ENCODE peak calls at places on chromosomes 4 and X, in four cellular contexts. One of them, this sample, is unnamed.

GRCh38 chr4:83738895-83739294 is 203.0 kb downstream of the GPAT3 start:
- DNase-seq in PC-9: no peak
- DNase-seq in AG09319: no peak
- DNase-seq in kidney epithelial cell: no peak
- DNase-seq in this sample: no peak

GRCh38 chr4:176780995-176781738 is 11.6 kb downstream of the VEGFC start:
- DNase-seq in AG09319: no peak
- DNase-seq in kidney epithelial cell: no peak
- DNase-seq in PC-9: no peak
- DNase-seq in this sample: no peak

GRCh38 chrX:143781103-143781502 is 60.6 kb upstream of the SPANXN2 start:
- DNase-seq in kidney epithelial cell: peak
- DNase-seq in AG09319: no peak
- DNase-seq in PC-9: peak
- DNase-seq in this sample: no peak

GRCh38 chrX:48919947-48920712 is 1.3 kb upstream of the PIM2 start:
- DNase-seq in kidney epithelial cell: no peak
- DNase-seq in AG09319: no peak
- DNase-seq in PC-9: no peak
- DNase-seq in this sample: no peak

GRCh38 chrX:45068555-45068954 is 132.1 kb downstream of the DIPK2B start:
- DNase-seq in PC-9: no peak
- DNase-seq in kidney epithelial cell: no peak
- DNase-seq in AG09319: no peak
- DNase-seq in this sample: no peak

GRCh38 chr4:62288803-62289541 is 1088.8 kb downstream of the ADGRL3 start:
- DNase-seq in PC-9: no peak
- DNase-seq in kidney epithelial cell: no peak
- DNase-seq in AG09319: no peak
- DNase-seq in this sample: no peak

GRCh38 chr4:149785686-149786431 is 29.8 kb downstream of the IQCM start:
- DNase-seq in AG09319: peak
- DNase-seq in kidney epithelial cell: no peak
- DNase-seq in PC-9: no peak
- DNase-seq in this sample: peak

GRCh38 chrX:6053126-6053625 is 175.5 kb downstream of the NLGN4X start:
- DNase-seq in PC-9: no peak
- DNase-seq in AG09319: no peak
- DNase-seq in kidney epithelial cell: no peak
- DNase-seq in this sample: no peak

GRCh38 chr4:151169900-151170299 is 70.5 kb downstream of the RPS3A start:
- DNase-seq in AG09319: no peak
- DNase-seq in PC-9: no peak
- DNase-seq in kidney epithelial cell: no peak
- DNase-seq in this sample: no peak

GRCh38 chrX:66200855-66201795 is 37.1 kb downstream of the HEPH start:
- DNase-seq in AG09319: no peak
- DNase-seq in PC-9: no peak
- DNase-seq in kidney epithelial cell: no peak
- DNase-seq in this sample: peak

GRCh38 chr4:153465583-153465921 is 608 bp upstream of the TMEM131L start:
- DNase-seq in PC-9: peak
- DNase-seq in kidney epithelial cell: no peak
- DNase-seq in AG09319: no peak
- DNase-seq in this sample: no peak

GRCh38 chr4:155005395-155006087 is 202.9 kb upstream of the NPY2R start:
- DNase-seq in AG09319: no peak
- DNase-seq in kidney epithelial cell: peak
- DNase-seq in PC-9: no peak
- DNase-seq in this sample: no peak

GRCh38 chrX:16658284-16658683 is 8.3 kb downstream of the S100G start:
- DNase-seq in AG09319: no peak
- DNase-seq in kidney epithelial cell: no peak
- DNase-seq in PC-9: no peak
- DNase-seq in this sample: no peak

GRCh38 chrX:18424482-18425198 is 768 bp upstream of the CDKL5 start:
- DNase-seq in PC-9: no peak
- DNase-seq in kidney epithelial cell: no peak
- DNase-seq in AG09319: no peak
- DNase-seq in this sample: no peak

GRCh38 chr4:162347492-162348213 is 183.9 kb upstream of the FSTL5 start:
- DNase-seq in AG09319: no peak
- DNase-seq in kidney epithelial cell: no peak
- DNase-seq in PC-9: no peak
- DNase-seq in this sample: no peak

GRCh38 chr4:119971763-119972162 is 94.9 kb downstream of the MAD2L1 start:
- DNase-seq in kidney epithelial cell: no peak
- DNase-seq in PC-9: no peak
- DNase-seq in AG09319: no peak
- DNase-seq in this sample: no peak

GRCh38 chr4:97867557-97868091 is 275.7 kb downstream of the STPG2 start:
- DNase-seq in kidney epithelial cell: no peak
- DNase-seq in PC-9: no peak
- DNase-seq in AG09319: no peak
- DNase-seq in this sample: no peak

GRCh38 chrX:55006827-55007621 is 6.9 kb downstream of the APEX2 start:
- DNase-seq in AG09319: no peak
- DNase-seq in kidney epithelial cell: no peak
- DNase-seq in PC-9: no peak
- DNase-seq in this sample: no peak

GRCh38 chrX:55014897-55015299 is 14.7 kb downstream of the APEX2 start:
- DNase-seq in kidney epithelial cell: no peak
- DNase-seq in AG09319: no peak
- DNase-seq in PC-9: no peak
- DNase-seq in this sample: no peak

GRCh38 chrX:55008571-55009358 is 8.6 kb downstream of the APEX2 start:
- DNase-seq in PC-9: peak
- DNase-seq in AG09319: no peak
- DNase-seq in kidney epithelial cell: no peak
- DNase-seq in this sample: peak

GRCh38 chrX:55007633-55008032 is 7.5 kb downstream of the APEX2 start:
- DNase-seq in PC-9: peak
- DNase-seq in AG09319: no peak
- DNase-seq in kidney epithelial cell: no peak
- DNase-seq in this sample: peak

DNA sequence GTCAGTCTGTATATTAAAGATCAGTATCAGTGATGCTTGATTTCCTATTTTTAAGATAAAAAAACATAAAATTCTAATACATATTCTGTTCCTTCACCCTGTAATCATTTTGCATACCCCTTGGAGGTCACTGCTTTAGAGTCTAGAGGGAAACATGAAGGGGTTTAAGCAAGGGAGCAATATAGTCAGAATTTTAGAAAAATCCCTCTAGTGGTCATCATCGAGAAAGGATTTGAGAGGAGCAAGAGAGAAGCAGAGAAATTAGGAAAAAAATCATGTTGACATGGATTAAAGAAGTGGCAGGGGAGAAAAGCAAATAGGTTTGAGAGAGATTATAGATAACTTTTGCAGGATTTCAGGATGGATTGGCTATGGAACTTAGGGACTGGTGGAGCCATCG is 11.1 kb downstream of the APEX2 start:
- DNase-seq in kidney epithelial cell: no peak
- DNase-seq in AG09319: no peak
- DNase-seq in PC-9: no peak
- DNase-seq in this sample: no peak
- TF ChIP-seq CTCF in kidney epithelial cell: peak
- TF ChIP-seq CTCF in AG09319: peak
- TF ChIP-seq CTCF in PC-9: peak
- TF ChIP-seq CTCF in this sample: peak

GRCh38 chr4:69656653-69657158 is 3.7 kb upstream of the UGT2A1 start:
- DNase-seq in PC-9: no peak
- DNase-seq in AG09319: no peak
- DNase-seq in kidney epithelial cell: no peak
- DNase-seq in this sample: no peak
- TF ChIP-seq CTCF in PC-9: no peak
- TF ChIP-seq CTCF in AG09319: no peak
- TF ChIP-seq CTCF in kidney epithelial cell: no peak
- TF ChIP-seq CTCF in this sample: no peak

GRCh38 chr4:4526401-4526800 is 15.4 kb downstream of the STX18 start:
- DNase-seq in AG09319: no peak
- DNase-seq in kidney epithelial cell: no peak
- DNase-seq in PC-9: no peak
- DNase-seq in this sample: no peak
- TF ChIP-seq CTCF in AG09319: no peak
- TF ChIP-seq CTCF in kidney epithelial cell: no peak
- TF ChIP-seq CTCF in PC-9: no peak
- TF ChIP-seq CTCF in this sample: no peak

GRCh38 chr4:102717448-102718092 is 43.2 kb downstream of the MANBA start:
- DNase-seq in AG09319: no peak
- DNase-seq in kidney epithelial cell: peak
- DNase-seq in PC-9: no peak
- DNase-seq in this sample: no peak

GRCh38 chr4:102710986-102711385 is 49.8 kb downstream of the MANBA start:
- DNase-seq in kidney epithelial cell: no peak
- DNase-seq in AG09319: no peak
- DNase-seq in PC-9: no peak
- DNase-seq in this sample: no peak

GRCh38 chr4:102713096-102713495 is 47.7 kb downstream of the MANBA start:
- DNase-seq in AG09319: no peak
- DNase-seq in kidney epithelial cell: peak
- DNase-seq in PC-9: no peak
- DNase-seq in this sample: no peak

DNA sequence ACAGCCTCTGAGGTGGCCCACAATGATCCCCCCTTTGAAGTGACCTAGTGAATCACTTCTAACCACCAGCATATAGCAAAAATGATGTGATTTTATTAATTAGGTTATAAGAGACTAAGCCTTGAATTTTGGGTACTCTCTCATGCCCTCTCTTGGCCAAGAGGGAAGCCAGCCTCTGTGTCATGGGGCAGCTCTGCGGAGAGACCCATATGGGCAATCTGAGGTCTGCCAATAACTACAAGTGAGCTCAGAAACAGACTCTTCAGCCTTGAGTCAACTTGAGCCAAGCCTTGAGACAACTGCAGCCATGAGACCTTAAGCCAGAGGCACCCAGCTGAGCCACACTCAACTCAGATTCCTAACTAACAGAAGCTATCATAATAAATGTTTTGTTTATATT is 45.7 kb downstream of the MANBA start:
- DNase-seq in kidney epithelial cell: no peak
- DNase-seq in AG09319: no peak
- DNase-seq in PC-9: no peak
- DNase-seq in this sample: no peak
- TF ChIP-seq CTCF in kidney epithelial cell: no peak
- TF ChIP-seq CTCF in AG09319: no peak
- TF ChIP-seq CTCF in PC-9: no peak
- TF ChIP-seq CTCF in this sample: peak

DNA sequence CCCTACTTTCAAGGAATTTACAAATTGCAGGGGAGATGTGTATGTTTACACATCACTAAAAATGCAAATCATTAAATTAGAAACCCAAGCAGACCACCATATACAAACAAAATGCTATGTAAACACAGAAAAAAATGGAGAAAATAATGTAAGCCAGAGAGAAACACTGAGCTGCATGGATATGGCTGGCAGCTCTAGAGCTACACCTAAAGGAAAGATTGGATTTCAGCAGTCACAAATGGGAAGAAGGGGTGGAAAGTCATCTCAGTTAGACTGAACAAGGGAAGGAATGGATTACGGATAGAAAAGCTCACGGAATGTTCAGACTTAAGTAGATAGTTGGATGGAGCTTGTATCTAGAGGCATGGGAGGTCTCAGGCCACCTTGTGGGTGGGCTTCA is 186.3 kb downstream of the MOSPD2 start:
- DNase-seq in AG09319: no peak
- DNase-seq in PC-9: no peak
- DNase-seq in kidney epithelial cell: no peak
- DNase-seq in this sample: no peak
- TF ChIP-seq CTCF in AG09319: peak
- TF ChIP-seq CTCF in PC-9: no peak
- TF ChIP-seq CTCF in kidney epithelial cell: no peak
- TF ChIP-seq CTCF in this sample: peak

GRCh38 chrX:149114874-149115273 is 390.2 kb downstream of the IDS start:
- DNase-seq in PC-9: no peak
- DNase-seq in AG09319: no peak
- DNase-seq in kidney epithelial cell: no peak
- DNase-seq in this sample: no peak

GRCh38 chrX:149121526-149121925 is 383.6 kb downstream of the IDS start:
- DNase-seq in PC-9: no peak
- DNase-seq in AG09319: no peak
- DNase-seq in kidney epithelial cell: no peak
- DNase-seq in this sample: no peak

GRCh38 chrX:149124526-149125108 is 380.5 kb downstream of the IDS start:
- DNase-seq in AG09319: no peak
- DNase-seq in kidney epithelial cell: no peak
- DNase-seq in PC-9: no peak
- DNase-seq in this sample: no peak

DNA sequence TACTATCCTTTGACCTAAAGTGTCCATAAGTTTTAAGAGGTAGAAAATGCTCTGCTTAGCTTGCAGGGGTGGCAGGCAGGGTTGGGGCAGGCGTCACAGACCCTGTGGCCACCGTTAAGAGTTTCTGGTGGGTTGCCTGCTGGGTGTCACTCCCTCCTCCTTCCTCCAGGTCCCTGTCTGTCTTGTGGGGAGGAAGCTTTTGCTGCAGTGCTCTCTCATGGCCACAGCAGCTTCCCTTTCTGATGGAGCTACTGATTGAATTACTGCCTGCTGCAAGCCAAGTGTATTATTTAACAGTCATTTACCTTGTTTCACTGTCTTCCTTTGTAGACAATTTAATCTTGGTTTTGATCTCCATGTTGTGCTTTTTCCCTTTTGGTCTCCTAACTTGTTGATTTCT is 384.6 kb downstream of the IDS start:
- DNase-seq in PC-9: no peak
- DNase-seq in kidney epithelial cell: no peak
- DNase-seq in AG09319: no peak
- DNase-seq in this sample: no peak
- TF ChIP-seq CTCF in PC-9: no peak
- TF ChIP-seq CTCF in kidney epithelial cell: no peak
- TF ChIP-seq CTCF in AG09319: no peak
- TF ChIP-seq CTCF in this sample: no peak

GRCh38 chr4:172865531-172866127 is 303.0 kb upstream of the GALNT7 start:
- DNase-seq in AG09319: no peak
- DNase-seq in PC-9: no peak
- DNase-seq in kidney epithelial cell: no peak
- DNase-seq in this sample: no peak
- TF ChIP-seq CTCF in AG09319: no peak
- TF ChIP-seq CTCF in PC-9: no peak
- TF ChIP-seq CTCF in kidney epithelial cell: no peak
- TF ChIP-seq CTCF in this sample: no peak

This sample was measured in AG09309.